ENCODE peak calls at places on chromosomes 12 and 14, in four cellular contexts. One of them, this sample, is unnamed.

GRCh38 chr12:132071837-132072384 is 72.2 kb downstream of the DDX51 start:
- DNase-seq in CD4-positive, alpha-beta T cell: no peak
- DNase-seq in A549: no peak
- DNase-seq in neural crest cell: no peak
- DNase-seq in this sample: no peak

GRCh38 chr14:31505411-31505810 is 17.6 kb upstream of the GPR33 start:
- DNase-seq in neural crest cell: no peak
- DNase-seq in CD4-positive, alpha-beta T cell: no peak
- DNase-seq in A549: no peak
- DNase-seq in this sample: no peak

GRCh38 chr14:56159066-56159465 is 40.9 kb downstream of the PELI2 start:
- DNase-seq in neural crest cell: no peak
- DNase-seq in CD4-positive, alpha-beta T cell: no peak
- DNase-seq in A549: no peak
- DNase-seq in this sample: no peak

GRCh38 chr12:93060666-93061413 is 131.7 kb upstream of the EEA1 start:
- DNase-seq in CD4-positive, alpha-beta T cell: no peak
- DNase-seq in A549: no peak
- DNase-seq in neural crest cell: no peak
- DNase-seq in this sample: no peak

GRCh38 chr14:38098074-38098846 is 109.4 kb upstream of the SSTR1 start:
- DNase-seq in CD4-positive, alpha-beta T cell: no peak
- DNase-seq in neural crest cell: no peak
- DNase-seq in A549: no peak
- DNase-seq in this sample: no peak

GRCh38 chr14:75562048-75562447 is 16.4 kb upstream of the FLVCR2 start:
- DNase-seq in A549: no peak
- DNase-seq in CD4-positive, alpha-beta T cell: no peak
- DNase-seq in neural crest cell: no peak
- DNase-seq in this sample: no peak

GRCh38 chr14:64649383-64649998 is 54.7 kb upstream of the PLEKHG3 start:
- DNase-seq in CD4-positive, alpha-beta T cell: no peak
- DNase-seq in A549: no peak
- DNase-seq in neural crest cell: no peak
- DNase-seq in this sample: no peak

GRCh38 chr12:7090222-7090998 is 1.8 kb downstream of the C1R start:
- DNase-seq in neural crest cell: no peak
- DNase-seq in CD4-positive, alpha-beta T cell: no peak
- DNase-seq in A549: no peak
- DNase-seq in this sample: no peak

GRCh38 chr14:92945959-92946846 is 23.3 kb downstream of the CHGA start:
- DNase-seq in CD4-positive, alpha-beta T cell: no peak
- DNase-seq in A549: peak
- DNase-seq in neural crest cell: no peak
- DNase-seq in this sample: peak

GRCh38 chr12:50799908-50800307 is 36.0 kb downstream of the ATF1 start:
- DNase-seq in A549: peak
- DNase-seq in neural crest cell: no peak
- DNase-seq in CD4-positive, alpha-beta T cell: no peak
- DNase-seq in this sample: no peak

GRCh38 chr14:70780396-70781075 is 28.8 kb downstream of the MAP3K9 start:
- DNase-seq in CD4-positive, alpha-beta T cell: no peak
- DNase-seq in neural crest cell: no peak
- DNase-seq in A549: no peak
- DNase-seq in this sample: no peak

GRCh38 chr14:34051966-34052657 is 101.2 kb upstream of the EGLN3 start:
- DNase-seq in A549: peak
- DNase-seq in CD4-positive, alpha-beta T cell: no peak
- DNase-seq in neural crest cell: no peak
- DNase-seq in this sample: peak

GRCh38 chr14:22339277-22339676 is 249.7 kb downstream of the DAD1 start:
- DNase-seq in neural crest cell: no peak
- DNase-seq in A549: no peak
- DNase-seq in CD4-positive, alpha-beta T cell: no peak
- DNase-seq in this sample: no peak

GRCh38 chr12:7093892-7094291 is 1.6 kb upstream of the C1R start:
- DNase-seq in CD4-positive, alpha-beta T cell: no peak
- DNase-seq in A549: no peak
- DNase-seq in neural crest cell: no peak
- DNase-seq in this sample: no peak

GRCh38 chr12:33265900-33266299 is 173.7 kb downstream of the SYT10 start:
- DNase-seq in neural crest cell: no peak
- DNase-seq in A549: no peak
- DNase-seq in CD4-positive, alpha-beta T cell: no peak
- DNase-seq in this sample: no peak

GRCh38 chr12:31017535-31017934 is 56.1 kb upstream of the DDX11 start:
- DNase-seq in A549: no peak
- DNase-seq in CD4-positive, alpha-beta T cell: no peak
- DNase-seq in neural crest cell: no peak
- DNase-seq in this sample: no peak

GRCh38 chr12:31019106-31019505 is 54.6 kb upstream of the DDX11 start:
- DNase-seq in A549: no peak
- DNase-seq in neural crest cell: no peak
- DNase-seq in CD4-positive, alpha-beta T cell: no peak
- DNase-seq in this sample: no peak

GRCh38 chr12:31016057-31016456 is 57.6 kb upstream of the DDX11 start:
- DNase-seq in CD4-positive, alpha-beta T cell: no peak
- DNase-seq in A549: no peak
- DNase-seq in neural crest cell: no peak
- DNase-seq in this sample: no peak

GRCh38 chr12:31019561-31020308 is 53.9 kb upstream of the DDX11 start:
- DNase-seq in neural crest cell: no peak
- DNase-seq in CD4-positive, alpha-beta T cell: no peak
- DNase-seq in A549: no peak
- DNase-seq in this sample: no peak

DNA sequence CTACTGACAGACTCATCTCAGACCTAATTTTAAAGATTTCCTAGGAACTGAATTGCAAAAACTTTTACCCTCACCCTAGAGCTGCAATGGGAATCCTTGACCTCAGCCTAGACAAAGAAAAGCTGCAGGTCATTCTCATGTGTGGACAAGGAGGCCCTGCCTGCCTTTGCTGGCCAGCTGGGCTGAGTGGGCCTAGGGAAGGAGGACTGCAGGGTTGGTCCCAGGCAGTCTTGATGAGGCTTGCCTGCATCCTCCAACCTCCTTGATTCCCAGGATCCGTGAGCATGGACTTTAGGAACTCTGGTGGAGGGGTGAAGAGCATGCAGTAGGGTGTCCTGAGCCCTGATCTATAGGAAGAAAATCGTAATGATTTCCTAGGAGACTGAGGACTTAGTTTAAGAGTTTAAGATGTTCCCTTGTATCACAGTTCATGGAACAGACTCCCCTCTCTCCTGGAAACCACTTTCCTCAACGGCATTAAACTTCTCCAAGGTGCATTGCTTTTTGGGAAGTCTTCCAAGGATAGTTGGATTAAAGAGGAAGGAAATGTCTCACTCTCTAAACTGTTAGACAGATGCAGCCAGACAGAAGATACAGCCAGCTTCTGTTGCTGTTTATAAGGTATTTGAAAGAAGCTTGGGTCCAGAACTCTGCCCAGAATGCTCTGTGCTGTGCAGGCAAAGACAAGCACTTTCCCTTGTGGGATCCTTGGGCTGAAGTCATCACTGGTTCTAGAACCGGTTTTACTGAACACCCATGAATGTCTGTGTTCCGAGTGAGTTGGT is 55.4 kb upstream of the DDX11 start:
- DNase-seq in CD4-positive, alpha-beta T cell: no peak
- DNase-seq in A549: no peak
- DNase-seq in neural crest cell: no peak
- DNase-seq in this sample: no peak
- TF ChIP-seq CTCF in CD4-positive, alpha-beta T cell: no peak
- TF ChIP-seq CTCF in A549: no peak
- TF ChIP-seq CTCF in neural crest cell: no peak
- TF ChIP-seq CTCF in this sample: no peak

DNA sequence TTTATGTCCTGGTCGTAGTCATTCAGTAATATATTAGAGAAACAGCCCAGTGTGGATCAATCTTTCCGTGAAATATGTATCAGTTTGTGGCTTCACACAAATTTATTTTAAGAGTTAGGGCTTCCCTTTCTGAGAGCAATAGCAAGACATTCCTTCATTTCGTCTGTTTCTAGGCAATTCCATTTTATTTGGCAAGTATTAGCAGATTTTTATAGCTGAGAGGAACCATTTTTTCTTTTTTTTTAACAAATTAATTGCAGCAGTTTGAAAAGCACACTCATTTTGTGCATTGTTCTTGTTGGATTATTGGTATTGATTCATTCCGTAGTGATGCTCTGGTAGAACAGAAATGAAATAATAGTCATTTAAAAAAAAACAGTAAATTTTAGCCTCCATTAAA is 132.9 kb downstream of the SRGAP1 start:
- DNase-seq in A549: no peak
- DNase-seq in neural crest cell: no peak
- DNase-seq in CD4-positive, alpha-beta T cell: no peak
- DNase-seq in this sample: no peak
- TF ChIP-seq CTCF in A549: no peak
- TF ChIP-seq CTCF in neural crest cell: no peak
- TF ChIP-seq CTCF in CD4-positive, alpha-beta T cell: no peak
- TF ChIP-seq CTCF in this sample: no peak

DNA sequence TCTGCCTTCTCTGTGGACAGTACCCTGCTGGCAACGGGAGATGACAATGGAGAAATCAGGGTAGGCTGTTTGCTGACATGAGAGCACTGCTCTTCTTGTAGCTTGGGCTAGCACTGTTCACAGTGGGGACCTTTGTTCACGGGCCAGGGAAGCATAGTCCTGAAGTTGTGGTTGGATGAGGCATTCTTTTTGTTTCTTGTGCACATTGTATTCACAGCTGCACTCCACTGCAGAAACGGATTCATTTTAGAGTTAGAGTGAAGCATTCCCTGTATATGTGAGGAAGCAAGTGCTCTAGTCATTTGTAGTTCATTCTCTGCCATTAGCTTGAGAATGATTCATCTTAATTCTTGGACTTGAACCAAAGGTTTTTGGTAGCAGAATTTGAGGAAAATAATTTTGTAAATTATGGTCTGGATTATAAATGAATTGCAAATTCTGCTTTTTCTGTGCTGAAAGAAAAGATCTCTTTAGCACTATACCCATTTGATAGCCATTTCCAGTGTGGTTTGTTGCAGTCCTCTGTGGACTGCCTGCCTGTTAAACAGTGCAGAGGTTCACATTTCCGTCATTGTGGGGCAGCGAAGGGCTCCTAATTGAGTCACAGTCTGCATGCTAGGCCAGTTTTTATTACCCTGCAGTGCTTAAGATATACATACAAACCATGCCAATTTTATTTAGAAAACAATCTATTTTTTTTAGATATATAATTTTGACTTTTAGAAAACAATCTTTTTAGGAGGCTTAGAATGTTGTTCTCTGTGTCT is 80.6 kb downstream of the APAF1 start:
- DNase-seq in A549: peak
- DNase-seq in neural crest cell: peak
- DNase-seq in CD4-positive, alpha-beta T cell: peak
- DNase-seq in this sample: peak
- TF ChIP-seq CTCF in A549: no peak
- TF ChIP-seq CTCF in neural crest cell: peak
- TF ChIP-seq CTCF in CD4-positive, alpha-beta T cell: peak
- TF ChIP-seq CTCF in this sample: no peak

GRCh38 chr14:106436310-106436905 is 910.0 kb downstream of the TMEM121 start:
- DNase-seq in CD4-positive, alpha-beta T cell: peak
- DNase-seq in A549: peak
- DNase-seq in neural crest cell: no peak
- DNase-seq in this sample: peak
- TF ChIP-seq CTCF in CD4-positive, alpha-beta T cell: peak
- TF ChIP-seq CTCF in A549: no peak
- TF ChIP-seq CTCF in neural crest cell: no peak
- TF ChIP-seq CTCF in this sample: peak

GRCh38 chr14:73724696-73725095 is 10.5 kb upstream of the PNMA1 start:
- DNase-seq in A549: no peak
- DNase-seq in CD4-positive, alpha-beta T cell: no peak
- DNase-seq in neural crest cell: no peak
- DNase-seq in this sample: no peak

GRCh38 chr14:73722581-73722980 is 8.4 kb upstream of the PNMA1 start:
- DNase-seq in A549: no peak
- DNase-seq in CD4-positive, alpha-beta T cell: no peak
- DNase-seq in neural crest cell: no peak
- DNase-seq in this sample: no peak

GRCh38 chr14:73725116-73726024 is 11.2 kb upstream of the PNMA1 start:
- DNase-seq in A549: no peak
- DNase-seq in neural crest cell: no peak
- DNase-seq in CD4-positive, alpha-beta T cell: no peak
- DNase-seq in this sample: no peak

GRCh38 chr14:73723411-73723798 is 9.2 kb upstream of the PNMA1 start:
- DNase-seq in neural crest cell: no peak
- DNase-seq in A549: no peak
- DNase-seq in CD4-positive, alpha-beta T cell: no peak
- DNase-seq in this sample: no peak

DNA sequence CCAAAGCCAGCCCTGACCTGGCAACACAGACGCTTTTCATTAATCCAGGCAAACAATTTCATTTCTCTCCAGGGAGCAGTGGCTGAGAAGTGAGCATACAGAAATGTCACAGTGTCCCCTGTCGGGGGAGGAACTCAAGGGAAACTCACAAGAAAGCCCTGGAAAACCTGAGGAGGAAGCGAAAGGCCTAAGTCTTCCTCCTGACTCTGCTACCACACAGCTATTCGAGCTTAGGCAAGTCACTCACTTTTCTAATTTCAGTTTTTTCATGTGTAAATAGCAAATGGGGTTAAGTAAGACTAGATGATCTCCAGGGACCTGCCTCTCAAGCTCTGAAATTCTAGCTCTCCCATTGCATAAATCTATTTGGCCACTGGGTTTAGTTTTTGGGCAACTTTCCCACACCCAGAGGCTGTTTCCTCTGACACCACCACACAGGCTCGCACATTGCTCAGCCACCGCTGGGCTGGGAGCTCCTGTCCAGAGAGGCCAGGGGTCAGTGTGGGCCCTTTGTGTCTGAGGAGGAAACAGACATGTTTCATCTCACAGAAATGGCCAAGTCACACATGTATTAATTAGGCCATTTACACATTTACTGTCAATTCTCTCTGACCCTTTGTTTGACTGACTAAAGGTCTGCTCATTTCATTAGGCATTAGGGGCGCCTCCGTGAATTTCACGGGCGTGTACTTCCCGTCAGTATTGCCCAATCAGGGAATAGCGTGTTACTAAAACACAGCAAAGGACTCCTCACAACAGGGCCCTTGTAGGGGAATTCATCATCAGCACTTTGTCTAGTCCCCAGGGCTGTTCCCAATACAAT is 9.8 kb upstream of the PNMA1 start:
- DNase-seq in CD4-positive, alpha-beta T cell: no peak
- DNase-seq in A549: peak
- DNase-seq in neural crest cell: no peak
- DNase-seq in this sample: peak
- TF ChIP-seq CTCF in CD4-positive, alpha-beta T cell: no peak
- TF ChIP-seq CTCF in A549: peak
- TF ChIP-seq CTCF in neural crest cell: no peak
- TF ChIP-seq CTCF in this sample: no peak

GRCh38 chr12:25195056-25195971 is at the start of the genes DNAI7 and ETFRF1:
- DNase-seq in neural crest cell: peak
- DNase-seq in CD4-positive, alpha-beta T cell: peak
- DNase-seq in A549: peak
- DNase-seq in this sample: peak
- TF ChIP-seq CTCF in neural crest cell: peak
- TF ChIP-seq CTCF in CD4-positive, alpha-beta T cell: no peak
- TF ChIP-seq CTCF in A549: no peak
- TF ChIP-seq CTCF in this sample: no peak

This sample was measured in Calu3.